ENCODE peak calls at places on chromosomes 11 and 22, in six cellular contexts. Q, F, T, P, D and K are unnamed samples.

GRCh38 chr11:64121637-64122410 is 44.1 kb downstream of the MACROD1 start:
- DNase-seq in Q (no peak), D (no peak), F (no peak), T (no peak), P (no peak), K (peak)

GRCh38 chr11:11806586-11806985 is 35.2 kb upstream of the USP47 start:
- DNase-seq in F (no peak), T (no peak), P (no peak), D (no peak), Q (peak), K (no peak)

GRCh38 chr11:13233173-13233572 is 44.4 kb upstream of the BMAL1 start:
- DNase-seq in F (no peak), T (no peak), D (no peak), Q (no peak), P (no peak), K (no peak)

GRCh38 chr11:2276999-2277328 is 6.6 kb upstream of the ASCL2 start:
- DNase-seq in T (no peak), Q (no peak), P (no peak), D (no peak), F (no peak), K (no peak)

GRCh38 chr22:38422615-38423511 is 32.1 kb downstream of the KCNJ4 start:
- DNase-seq in F (no peak), D (no peak), Q (no peak), T (no peak), P (no peak), K (no peak)

GRCh38 chr11:65420506-65421203 is 1.9 kb upstream of the NEAT1 start:
- DNase-seq in Q (peak), T (no peak), D (no peak), F (no peak), P (no peak), K (no peak)

GRCh38 chr11:62770778-62771143 is 435 bp upstream of the TAF6L start:
- DNase-seq in D (no peak), T (no peak), P (no peak), Q (no peak), F (no peak), K (no peak)

GRCh38 chr22:50406416-50407170 is 63.5 kb downstream of the PPP6R2 start:
- DNase-seq in F (no peak), T (no peak), P (no peak), Q (no peak), D (no peak), K (no peak)

GRCh38 chr22:43378011-43378704 is 33.7 kb upstream of the MPPED1 start:
- DNase-seq in P (peak), F (no peak), Q (no peak), T (no peak), D (no peak), K (peak)

GRCh38 chr22:43381693-43382092 is 30.1 kb upstream of the MPPED1 start:
- DNase-seq in Q (no peak), D (no peak), T (no peak), F (no peak), P (peak), K (no peak)

GRCh38 chr22:24327827-24328226 is 57.2 kb downstream of the SPECC1L start:
- DNase-seq in D (no peak), F (no peak), Q (no peak), T (no peak), P (no peak), K (no peak)

GRCh38 chr11:120336641-120337132 is 474 bp downstream of the ARHGEF12 start:
- DNase-seq in D (no peak), Q (no peak), F (no peak), P (peak), T (peak), K (peak)

GRCh38 chr11:937853-938261 is 12.2 kb downstream of the AP2A2 start:
- DNase-seq in Q (no peak), P (no peak), T (no peak), F (no peak), D (no peak), K (no peak)

GRCh38 chr22:24589518-24590030 is 3.3 kb downstream of the LRRC75B start:
- DNase-seq in F (no peak), D (no peak), T (no peak), P (no peak), Q (no peak), K (no peak)

GRCh38 chr11:68146010-68146540 is 24.9 kb upstream of the CHKA start:
- DNase-seq in P (no peak), T (no peak), F (no peak), D (no peak), Q (no peak), K (no peak)

GRCh38 chr11:32173435-32173834 is 82.6 kb downstream of the RCN1 start:
- DNase-seq in F (no peak), D (no peak), Q (peak), P (no peak), T (no peak), K (peak)

GRCh38 chr11:45610627-45611026 is 54.8 kb downstream of the CHST1 start:
- DNase-seq in P (peak), T (no peak), D (no peak), F (no peak), Q (no peak), K (no peak)

GRCh38 chr11:125175896-125176575 is 11.5 kb downstream of the PKNOX2 start:
- DNase-seq in P (no peak), T (no peak), F (no peak), Q (no peak), D (no peak), K (no peak)

GRCh38 chr11:100704176-100704575 is 17.1 kb downstream of the ARHGAP42 start:
- DNase-seq in F (no peak), D (no peak), P (no peak), Q (no peak), T (no peak), K (no peak)

GRCh38 chr11:208177-208916 is 839 bp downstream of the RIC8A start:
- DNase-seq in T (peak), P (peak), F (peak), Q (peak), D (peak), K (peak)

GRCh38 chr11:105988197-105988596 is 33.8 kb downstream of the MSANTD4 start:
- DNase-seq in P (no peak), F (no peak), T (no peak), D (no peak), Q (no peak), K (no peak)

GRCh38 chr11:27477243-27477642 is 4.7 kb upstream of the LGR4 start:
- DNase-seq in D (no peak), Q (no peak), P (no peak), F (no peak), T (no peak), K (no peak)

GRCh38 chr11:46896719-46897406 is 21.5 kb downstream of the LRP4 start:
- DNase-seq in P (no peak), Q (no peak), F (no peak), T (no peak), D (no peak), K (peak)

GRCh38 chr22:44620129-44620840 is 81.7 kb upstream of the PRR5 start:
- DNase-seq in D (peak), P (no peak), T (peak), F (peak), Q (no peak), K (peak)

GRCh38 chr11:75267171-75267970 is 26.8 kb downstream of the TPBGL start:
- DNase-seq in Q (no peak), P (no peak), T (no peak), F (no peak), D (no peak), K (no peak)

GRCh38 chr22:46792061-46792796 is 29.8 kb downstream of the TBC1D22A start:
- DNase-seq in P (no peak), Q (no peak), T (no peak), F (no peak), D (no peak), K (no peak)

GRCh38 chr22:38844661-38845367 is 986 bp upstream of the NPTXR start:
- DNase-seq in P (no peak), T (no peak), Q (no peak), F (no peak), D (no peak), K (no peak)

GRCh38 chr22:36016656-36017055 is 12.0 kb downstream of the RBFOX2 start:
- DNase-seq in P (no peak), Q (no peak), T (no peak), F (no peak), D (no peak), K (no peak)

GRCh38 chr22:20021196-20022181 is 579 bp downstream of the TANGO2 start:
- DNase-seq in F (no peak), D (no peak), P (no peak), Q (peak), T (no peak), K (peak)

GRCh38 chr11:44955019-44955738 is 4.5 kb upstream of the TP53I11 start:
- DNase-seq in F (no peak), P (no peak), Q (no peak), T (no peak), D (no peak), K (peak)